ENCODE peak calls at places on chromosomes 5 and 9, in four cellular contexts. K is activated naive CD8-positive, alpha-beta T cell treated with anti-CD3 and anti-CD28 coated beads, Interleukin-2, amount 50 U/mL, for 24 hours; I is activated CD4-positive, alpha-beta T cell treated with anti-CD3 and anti-CD28 coated beads for 48 hours; A is EL. Y is an unnamed sample.

GRCh38 chr9:105148328-105149006 is 96.0 kb upstream of the SLC44A1 start:
- DNase-seq in K (no peak), I (no peak), A (no peak), Y (peak; percentile 11)

GRCh38 chr5:40801771-40802562 is 3.8 kb upstream of the PRKAA1 start:
- DNase-seq in K (no peak), I (no peak), A (no peak), Y (peak; percentile 79)

GRCh38 chr5:39015743-39016586 is 58.2 kb downstream of the RICTOR start:
- DNase-seq in K (no peak), I (no peak), A (peak; percentile 80), Y (no peak)

GRCh38 chr9:131019387-131020239 is 10.6 kb downstream of the LAMC3 start:
- DNase-seq in K (no peak), I (no peak), A (peak; percentile 22), Y (no peak)

GRCh38 chr5:111463304-111463703 is 49.0 kb downstream of the STARD4 start:
- DNase-seq in K (no peak), I (no peak), A (no peak), Y (no peak)

GRCh38 chr5:143213231-143213850 is 190.1 kb downstream of the NR3C1 start:
- DNase-seq in K (no peak), I (no peak), A (peak; percentile 17), Y (no peak)

GRCh38 chr5:151345808-151346478 is 1.4 kb downstream of the SLC36A2 start:
- DNase-seq in K (no peak), I (no peak), A (peak; percentile 34), Y (no peak)

GRCh38 chr9:115590016-115590415 is 472.1 kb upstream of the TNC start:
- DNase-seq in K (no peak), I (no peak), A (peak; percentile 90), Y (no peak)

GRCh38 chr9:128072144-128073021 is 4.4 kb downstream of the SLC25A25 start:
- DNase-seq in K (peak; percentile 72), I (peak; percentile 68), A (peak; percentile 69), Y (peak; percentile 82)

GRCh38 chr9:123355761-123356520 is at the start of gene CRB2:
- DNase-seq in K (no peak), I (no peak), A (no peak), Y (peak; percentile 70)

GRCh38 chr9:20512636-20513035 is 109.7 kb downstream of the MLLT3 start:
- DNase-seq in K (no peak), I (no peak), A (peak; percentile 21), Y (no peak)

GRCh38 chr5:50420343-50420935 is 20.6 kb downstream of the EMB start:
- DNase-seq in K (no peak), I (no peak), A (no peak), Y (no peak)